ENCODE peak calls at places on chromosomes 5 and 9, in six cellular contexts. S, B, M, V, P and R are unnamed samples.

GRCh38 chr9:117555964-117556629 is 141.2 kb upstream of the ASTN2 start:
- DNase-seq in V (no peak), S (peak; percentile 44), P (peak; percentile 48), B (no peak), M (no peak), R (no peak)

GRCh38 chr9:116360974-116361373 is 207.4 kb downstream of the PAPPA start:
- DNase-seq in S (no peak), M (no peak), V (no peak), P (no peak), B (no peak), R (no peak)

GRCh38 chr9:122364783-122365150 is 6.1 kb upstream of the PTGS1 start:
- DNase-seq in V (no peak), M (no peak), P (no peak), S (no peak), B (no peak), R (no peak)

GRCh38 chr5:15757103-15757502 is 257.1 kb downstream of the FBXL7 start:
- DNase-seq in B (no peak), M (no peak), V (no peak), P (no peak), S (no peak), R (no peak)

GRCh38 chr5:3186711-3187450 is 408.8 kb upstream of the IRX1 start:
- DNase-seq in S (no peak), B (no peak), V (no peak), P (no peak), M (no peak), R (no peak)

GRCh38 chr5:20678814-20679298 is 690.9 kb upstream of the CDH18 start:
- DNase-seq in M (no peak), S (no peak), V (no peak), B (no peak), P (peak; percentile 60), R (peak; percentile 87)

GRCh38 chr5:81359108-81359507 is 34.8 kb downstream of the ACOT12 start:
- DNase-seq in M (no peak), P (no peak), V (no peak), B (no peak), S (no peak), R (no peak)

GRCh38 chr5:126015244-126016054 is 407.8 kb upstream of the GRAMD2B start:
- DNase-seq in M (no peak), V (no peak), B (no peak), P (peak; percentile 36), S (no peak), R (peak; percentile 34)

GRCh38 chr5:126188804-126189203 is 234.4 kb upstream of the GRAMD2B start:
- DNase-seq in B (no peak), P (no peak), V (no peak), M (no peak), S (no peak), R (no peak)

GRCh38 chr5:122078116-122078865 is at the start of gene LOX:
- DNase-seq in S (no peak), P (peak; percentile 95), V (no peak), M (peak; percentile 95), B (no peak), R (no peak)

GRCh38 chr5:126414874-126415502 is 8.2 kb upstream of the GRAMD2B start:
- DNase-seq in B (no peak), S (no peak), P (peak; percentile 38), V (no peak), M (peak; percentile 80), R (peak; percentile 19)

GRCh38 chr9:27339661-27340295 is 42.8 kb upstream of the EQTN start:
- DNase-seq in M (no peak), V (no peak), B (no peak), S (no peak), P (no peak), R (no peak)

GRCh38 chr9:77602852-77603251 is 45.3 kb downstream of the GNA14 start:
- DNase-seq in V (no peak), M (no peak), P (no peak), B (no peak), S (no peak), R (no peak)

GRCh38 chr9:126965541-126966428 is 51.2 kb downstream of the RALGPS1 start:
- DNase-seq in M (peak; percentile 74), P (peak; percentile 53), V (no peak), B (peak; percentile 38), S (peak; percentile 55), R (no peak)

GRCh38 chr5:40985501-40985900 is 76.2 kb downstream of the C7 start:
- DNase-seq in V (no peak), M (no peak), S (no peak), P (no peak), B (no peak), R (no peak)

GRCh38 chr5:10655041-10655685 is 91.3 kb downstream of the ANKRD33B start:
- DNase-seq in B (no peak), V (no peak), M (peak; percentile 46), P (no peak), S (no peak), R (no peak)

GRCh38 chr5:135127604-135128240 is 93.7 kb upstream of the PITX1 start:
- DNase-seq in S (no peak), B (no peak), V (no peak), M (no peak), P (peak; percentile 25), R (no peak)

GRCh38 chr5:55175781-55176175 is 2.8 kb upstream of the CDC20B start:
- DNase-seq in V (no peak), M (no peak), B (no peak), P (no peak), S (no peak), R (no peak)

GRCh38 chr5:167850901-167851300 is 440.5 kb upstream of the WWC1 start:
- DNase-seq in B (no peak), M (no peak), P (peak; percentile 5), V (no peak), S (no peak), R (no peak)

GRCh38 chr9:110615526-110615925 is 36.0 kb upstream of the SVEP1 start:
- DNase-seq in B (no peak), P (peak; percentile 20), S (no peak), V (no peak), M (no peak), R (no peak)

GRCh38 chr5:143494162-143494561 is 90.7 kb upstream of the NR3C1 start:
- DNase-seq in S (no peak), P (peak; percentile 79), B (no peak), V (no peak), M (no peak), R (no peak)

GRCh38 chr5:172280937-172281336 is 2.6 kb downstream of the UBTD2 start:
- DNase-seq in S (no peak), B (no peak), V (no peak), M (no peak), P (peak; percentile 17), R (no peak)
- H3K4me3 ChIP-seq in S (peak overlapping the region; percentile 94), B (no peak overlapping the region), V (no peak overlapping the region), M (no peak overlapping the region), P (no peak overlapping the region), R (no peak overlapping the region)

DNA sequence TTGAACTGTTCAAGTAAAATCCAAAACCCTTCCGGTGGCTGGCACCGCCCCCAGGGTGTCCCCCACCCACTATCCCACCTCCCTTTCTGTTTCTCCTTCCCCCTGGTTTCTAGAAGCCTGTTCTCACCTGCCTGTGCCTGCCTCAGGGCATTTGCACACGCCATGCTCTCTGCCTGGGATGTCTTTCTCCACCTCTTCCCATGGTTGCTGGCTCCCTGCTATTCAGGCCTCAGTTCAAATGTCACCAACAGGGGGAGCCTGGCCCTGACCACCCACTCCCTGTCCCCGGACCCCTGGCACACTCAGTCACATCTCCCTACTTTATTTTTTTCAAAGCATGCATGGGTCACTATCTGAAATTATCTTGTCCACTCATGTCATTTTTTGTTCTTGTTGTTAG is 39.9 kb upstream of the EEIG1 start:
- DNase-seq in P (no peak), S (no peak), V (no peak), M (no peak), B (no peak), R (no peak)
- TF ChIP-seq CTCF in P (peak; percentile 47), S (peak; percentile 75), V (no peak), M (no peak), B (peak; percentile 16), R (peak; percentile 14)

GRCh38 chr9:108880917-108881316 is 18.9 kb downstream of the ACTL7A start:
- DNase-seq in B (no peak), S (no peak), M (no peak), V (no peak), P (no peak), R (no peak)
- H3K36me3 ChIP-seq in B (peaks cover 23% of the 10 kb centered on the region), S (peaks cover 85% of the 10 kb centered on the region), M (peaks cover 73% of the 10 kb centered on the region), V (peaks cover 20% of the 10 kb centered on the region), P (peaks cover 17% of the 10 kb centered on the region), R (no peaks in the 10 kb centered on the region)

GRCh38 chr9:133163559-133164208 is at the start of gene GBGT1:
- DNase-seq in S (peak; percentile 48), P (no peak), B (no peak), V (no peak), M (peak; percentile 85), R (no peak)
- H3K4me3 ChIP-seq in S (peak within 1 kb of the TSS; percentile 61), P (peak within 1 kb of the TSS; percentile 59), B (no peak within 1 kb of the TSS), V (peak within 1 kb of the TSS; percentile 77), M (peak within 1 kb of the TSS; percentile 72), R (peak within 1 kb of the TSS; percentile 53)

DNA sequence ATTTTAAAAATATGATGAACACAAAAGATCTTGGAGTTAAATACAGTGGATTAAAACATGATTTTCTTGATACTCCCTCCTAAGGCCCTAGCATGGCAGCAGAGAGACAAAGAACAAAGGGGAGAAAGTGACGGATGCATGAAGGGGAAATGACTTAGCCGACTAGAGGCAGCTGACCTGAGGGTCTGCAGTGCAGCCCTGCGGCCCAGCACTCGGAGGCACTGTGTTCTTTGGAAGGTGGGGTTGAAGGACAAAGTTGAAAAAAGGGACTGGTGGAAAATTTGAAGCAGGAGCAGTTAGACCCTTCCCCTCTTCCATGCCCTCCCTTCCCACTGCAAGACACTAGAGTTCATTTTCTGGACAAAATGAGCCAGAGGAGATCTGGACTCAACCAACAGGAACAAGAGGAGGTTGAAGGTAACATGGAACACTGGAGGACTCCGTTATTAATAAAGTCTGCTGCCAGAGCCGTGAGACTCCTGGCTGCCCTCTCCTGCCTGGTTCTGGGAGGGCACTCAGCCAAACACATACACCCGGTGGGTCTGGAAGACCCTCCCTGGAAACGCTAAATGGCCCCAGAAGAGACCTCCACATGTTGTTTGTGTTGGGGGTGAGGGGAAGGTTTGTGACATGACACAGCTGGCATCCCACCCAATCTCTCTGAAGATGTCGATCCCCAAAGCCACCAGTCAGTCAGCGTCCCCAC is 98.1 kb downstream of the JMY start:
- DNase-seq in S (peak; percentile 5), V (no peak), M (no peak), B (no peak), P (no peak), R (no peak)
- TF ChIP-seq CTCF in S (peak; percentile 38), V (no peak), M (no peak), B (no peak), P (peak; percentile 10), R (no peak)

GRCh38 chr5:154333016-154333415 is 112.8 kb upstream of the SAP30L start:
- DNase-seq in M (no peak), P (no peak), B (no peak), V (no peak), S (no peak), R (no peak)
- H3K36me3 ChIP-seq in M (peaks cover 37% of the 10 kb centered on the region), P (peaks cover 30% of the 10 kb centered on the region), B (no peaks in the 10 kb centered on the region), V (no peaks in the 10 kb centered on the region), S (no peaks in the 10 kb centered on the region), R (no peaks in the 10 kb centered on the region)